ENCODE peak calls at places on chromosomes 11 and 22, in ten cellular contexts. One of them, this sample, is unnamed.

GRCh38 chr22:49460662-49461371 is 366.9 kb downstream of the BRD1 start:
- DNase-seq in heart left ventricle: no peak
- DNase-seq in stomach: no peak
- DNase-seq in transverse colon: no peak
- DNase-seq in upper lobe of left lung: no peak
- DNase-seq in GM12891: no peak
- DNase-seq in A549: no peak
- DNase-seq in ovary: no peak
- DNase-seq in HCT116: no peak
- DNase-seq in adrenal gland: no peak
- DNase-seq in this sample: no peak

GRCh38 chr11:78132475-78132874 is 7.0 kb downstream of the ALG8 start:
- DNase-seq in heart left ventricle: no peak
- DNase-seq in transverse colon: no peak
- DNase-seq in HCT116: no peak
- DNase-seq in upper lobe of left lung: no peak
- DNase-seq in stomach: no peak
- DNase-seq in A549: no peak
- DNase-seq in ovary: no peak
- DNase-seq in adrenal gland: no peak
- DNase-seq in GM12891: no peak
- DNase-seq in this sample: no peak

GRCh38 chr11:45766469-45766868 is 38.5 kb upstream of the SLC35C1 start:
- DNase-seq in transverse colon: no peak
- DNase-seq in adrenal gland: no peak
- DNase-seq in stomach: peak
- DNase-seq in heart left ventricle: no peak
- DNase-seq in A549: no peak
- DNase-seq in HCT116: no peak
- DNase-seq in upper lobe of left lung: no peak
- DNase-seq in ovary: no peak
- DNase-seq in GM12891: no peak
- DNase-seq in this sample: no peak

GRCh38 chr11:46513934-46514342 is 79.9 kb downstream of the AMBRA1 start:
- DNase-seq in stomach: peak
- DNase-seq in adrenal gland: peak
- DNase-seq in heart left ventricle: no peak
- DNase-seq in A549: no peak
- DNase-seq in upper lobe of left lung: peak
- DNase-seq in GM12891: no peak
- DNase-seq in HCT116: no peak
- DNase-seq in ovary: peak
- DNase-seq in transverse colon: peak
- DNase-seq in this sample: peak

GRCh38 chr11:78376858-78377257 is 40.8 kb downstream of the GAB2 start:
- DNase-seq in upper lobe of left lung: no peak
- DNase-seq in ovary: no peak
- DNase-seq in HCT116: no peak
- DNase-seq in GM12891: no peak
- DNase-seq in adrenal gland: no peak
- DNase-seq in stomach: no peak
- DNase-seq in transverse colon: no peak
- DNase-seq in heart left ventricle: no peak
- DNase-seq in A549: no peak
- DNase-seq in this sample: no peak

GRCh38 chr11:17597770-17598169 is 50.7 kb downstream of the OTOG start:
- DNase-seq in transverse colon: no peak
- DNase-seq in stomach: peak
- DNase-seq in upper lobe of left lung: peak
- DNase-seq in A549: no peak
- DNase-seq in HCT116: no peak
- DNase-seq in ovary: no peak
- DNase-seq in adrenal gland: no peak
- DNase-seq in GM12891: no peak
- DNase-seq in heart left ventricle: no peak
- DNase-seq in this sample: no peak

GRCh38 chr22:32493551-32493950 is 18.9 kb downstream of the FBXO7 start:
- DNase-seq in heart left ventricle: no peak
- DNase-seq in adrenal gland: no peak
- DNase-seq in upper lobe of left lung: no peak
- DNase-seq in HCT116: no peak
- DNase-seq in stomach: no peak
- DNase-seq in ovary: no peak
- DNase-seq in GM12891: no peak
- DNase-seq in transverse colon: no peak
- DNase-seq in A549: no peak
- DNase-seq in this sample: no peak

GRCh38 chr11:28820296-28820989 is 712.3 kb downstream of the METTL15 start:
- DNase-seq in A549: no peak
- DNase-seq in GM12891: no peak
- DNase-seq in heart left ventricle: no peak
- DNase-seq in transverse colon: no peak
- DNase-seq in HCT116: no peak
- DNase-seq in upper lobe of left lung: no peak
- DNase-seq in adrenal gland: no peak
- DNase-seq in stomach: no peak
- DNase-seq in ovary: no peak
- DNase-seq in this sample: no peak

GRCh38 chr11:126172596-126173038 is 38.8 kb downstream of the RPUSD4 start:
- DNase-seq in HCT116: no peak
- DNase-seq in A549: no peak
- DNase-seq in stomach: no peak
- DNase-seq in upper lobe of left lung: no peak
- DNase-seq in transverse colon: no peak
- DNase-seq in GM12891: no peak
- DNase-seq in adrenal gland: no peak
- DNase-seq in ovary: no peak
- DNase-seq in heart left ventricle: no peak
- DNase-seq in this sample: no peak

GRCh38 chr11:103649401-103649895 is 387.0 kb upstream of the DDI1 start:
- DNase-seq in transverse colon: no peak
- DNase-seq in HCT116: no peak
- DNase-seq in stomach: no peak
- DNase-seq in heart left ventricle: no peak
- DNase-seq in A549: no peak
- DNase-seq in GM12891: no peak
- DNase-seq in adrenal gland: no peak
- DNase-seq in ovary: no peak
- DNase-seq in upper lobe of left lung: no peak
- DNase-seq in this sample: no peak

GRCh38 chr11:112579282-112579681 is 318.6 kb upstream of the PLET1 start:
- DNase-seq in GM12891: no peak
- DNase-seq in transverse colon: no peak
- DNase-seq in HCT116: no peak
- DNase-seq in stomach: no peak
- DNase-seq in adrenal gland: peak
- DNase-seq in ovary: no peak
- DNase-seq in upper lobe of left lung: no peak
- DNase-seq in heart left ventricle: no peak
- DNase-seq in A549: no peak
- DNase-seq in this sample: no peak

GRCh38 chr11:59556883-59557205 is 45.5 kb downstream of the OR4D9 start:
- DNase-seq in ovary: no peak
- DNase-seq in A549: peak
- DNase-seq in upper lobe of left lung: no peak
- DNase-seq in GM12891: no peak
- DNase-seq in transverse colon: no peak
- DNase-seq in heart left ventricle: no peak
- DNase-seq in HCT116: no peak
- DNase-seq in stomach: no peak
- DNase-seq in adrenal gland: no peak
- DNase-seq in this sample: peak

GRCh38 chr11:70739811-70740474 is 341.6 kb downstream of the CTTN start:
- DNase-seq in upper lobe of left lung: no peak
- DNase-seq in HCT116: no peak
- DNase-seq in GM12891: no peak
- DNase-seq in adrenal gland: no peak
- DNase-seq in ovary: no peak
- DNase-seq in stomach: no peak
- DNase-seq in A549: no peak
- DNase-seq in heart left ventricle: no peak
- DNase-seq in transverse colon: no peak
- DNase-seq in this sample: no peak

GRCh38 chr11:61066645-61067044 is 35.6 kb upstream of the CD5 start:
- DNase-seq in transverse colon: no peak
- DNase-seq in heart left ventricle: no peak
- DNase-seq in HCT116: no peak
- DNase-seq in A549: no peak
- DNase-seq in GM12891: no peak
- DNase-seq in adrenal gland: no peak
- DNase-seq in stomach: no peak
- DNase-seq in upper lobe of left lung: peak
- DNase-seq in ovary: no peak
- DNase-seq in this sample: no peak

DNA sequence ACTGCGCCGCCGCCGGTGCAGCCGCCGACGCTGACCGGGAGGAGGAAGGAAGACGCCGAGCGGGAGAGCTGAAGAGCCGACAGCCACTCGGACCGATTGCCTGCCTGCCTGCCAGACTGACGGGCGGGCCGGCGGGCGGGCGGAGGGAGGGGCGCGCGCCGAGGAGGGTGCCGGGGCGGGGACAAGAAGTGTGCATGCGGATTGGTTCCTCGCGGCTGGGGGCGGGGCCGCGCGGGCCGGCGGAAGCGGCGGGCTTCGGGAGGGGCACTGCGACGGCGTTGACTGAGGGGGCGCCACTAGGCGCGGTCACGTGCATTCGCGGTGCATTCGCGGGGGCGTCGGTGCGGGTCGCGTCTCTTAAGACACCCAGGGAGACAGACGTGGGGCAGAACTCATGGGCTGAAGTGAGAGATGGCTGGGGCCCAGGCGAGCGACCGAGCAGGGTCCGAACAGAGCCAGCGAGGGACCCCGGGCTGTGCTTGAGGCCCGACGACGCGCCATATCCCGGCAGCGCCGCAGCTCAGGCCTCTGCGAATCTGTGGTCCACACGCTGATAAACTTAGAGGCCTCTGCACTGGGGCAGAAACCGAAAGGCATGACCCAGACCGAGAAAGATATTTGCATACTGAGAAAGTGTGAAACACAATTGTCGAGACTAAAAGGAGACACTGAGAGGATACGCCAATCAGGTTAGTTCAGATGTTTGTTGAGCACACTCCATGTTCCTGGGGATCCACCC is at the start of gene MAPK1:
- DNase-seq in HCT116: peak
- DNase-seq in GM12891: peak
- DNase-seq in stomach: peak
- DNase-seq in upper lobe of left lung: peak
- DNase-seq in heart left ventricle: peak
- DNase-seq in transverse colon: peak
- DNase-seq in adrenal gland: peak
- DNase-seq in A549: peak
- DNase-seq in ovary: peak
- DNase-seq in this sample: peak
- TF ChIP-seq POLR2A in HCT116: peak
- TF ChIP-seq POLR2A in GM12891: peak
- TF ChIP-seq POLR2A in stomach: peak
- TF ChIP-seq POLR2A in upper lobe of left lung: peak
- TF ChIP-seq POLR2A in heart left ventricle: no peak
- TF ChIP-seq POLR2A in transverse colon: peak
- TF ChIP-seq POLR2A in adrenal gland: peak
- TF ChIP-seq POLR2A in A549: peak
- TF ChIP-seq POLR2A in ovary: peak
- TF ChIP-seq POLR2A in this sample: peak

GRCh38 chr11:73400293-73400692 is 24.1 kb downstream of the RELT start:
- DNase-seq in heart left ventricle: no peak
- DNase-seq in HCT116: no peak
- DNase-seq in GM12891: no peak
- DNase-seq in upper lobe of left lung: no peak
- DNase-seq in transverse colon: no peak
- DNase-seq in adrenal gland: no peak
- DNase-seq in ovary: no peak
- DNase-seq in stomach: no peak
- DNase-seq in A549: no peak
- DNase-seq in this sample: no peak
- TF ChIP-seq POLR2A in heart left ventricle: no peak
- TF ChIP-seq POLR2A in HCT116: no peak
- TF ChIP-seq POLR2A in GM12891: peak
- TF ChIP-seq POLR2A in upper lobe of left lung: no peak
- TF ChIP-seq POLR2A in transverse colon: no peak
- TF ChIP-seq POLR2A in adrenal gland: no peak
- TF ChIP-seq POLR2A in ovary: no peak
- TF ChIP-seq POLR2A in stomach: no peak
- TF ChIP-seq POLR2A in A549: no peak
- TF ChIP-seq POLR2A in this sample: no peak

GRCh38 chr11:62621567-62622470 is at the start of gene B3GAT3:
- DNase-seq in heart left ventricle: peak
- DNase-seq in stomach: peak
- DNase-seq in adrenal gland: peak
- DNase-seq in GM12891: peak
- DNase-seq in transverse colon: peak
- DNase-seq in A549: peak
- DNase-seq in ovary: peak
- DNase-seq in HCT116: peak
- DNase-seq in upper lobe of left lung: peak
- DNase-seq in this sample: peak
- TF ChIP-seq POLR2A in heart left ventricle: no peak
- TF ChIP-seq POLR2A in stomach: no peak
- TF ChIP-seq POLR2A in adrenal gland: peak
- TF ChIP-seq POLR2A in GM12891: peak
- TF ChIP-seq POLR2A in transverse colon: peak
- TF ChIP-seq POLR2A in A549: peak
- TF ChIP-seq POLR2A in ovary: peak
- TF ChIP-seq POLR2A in HCT116: peak
- TF ChIP-seq POLR2A in upper lobe of left lung: peak
- TF ChIP-seq POLR2A in this sample: peak

GRCh38 chr22:38257170-38257569 is 15.6 kb downstream of the TMEM184B start:
- DNase-seq in heart left ventricle: no peak
- DNase-seq in upper lobe of left lung: no peak
- DNase-seq in GM12891: no peak
- DNase-seq in stomach: no peak
- DNase-seq in HCT116: no peak
- DNase-seq in A549: no peak
- DNase-seq in adrenal gland: peak
- DNase-seq in transverse colon: no peak
- DNase-seq in ovary: no peak
- DNase-seq in this sample: no peak

GRCh38 chr22:38259370-38259769 is 13.4 kb downstream of the TMEM184B start:
- DNase-seq in ovary: no peak
- DNase-seq in heart left ventricle: no peak
- DNase-seq in HCT116: no peak
- DNase-seq in upper lobe of left lung: no peak
- DNase-seq in transverse colon: no peak
- DNase-seq in adrenal gland: no peak
- DNase-seq in GM12891: no peak
- DNase-seq in stomach: no peak
- DNase-seq in A549: no peak
- DNase-seq in this sample: no peak

GRCh38 chr22:38255697-38256096 is 17.1 kb downstream of the TMEM184B start:
- DNase-seq in ovary: no peak
- DNase-seq in transverse colon: no peak
- DNase-seq in stomach: no peak
- DNase-seq in A549: no peak
- DNase-seq in upper lobe of left lung: no peak
- DNase-seq in GM12891: no peak
- DNase-seq in HCT116: no peak
- DNase-seq in adrenal gland: no peak
- DNase-seq in heart left ventricle: no peak
- DNase-seq in this sample: no peak

GRCh38 chr22:38258895-38259294 is 13.9 kb downstream of the TMEM184B start:
- DNase-seq in HCT116: no peak
- DNase-seq in upper lobe of left lung: no peak
- DNase-seq in A549: no peak
- DNase-seq in ovary: peak
- DNase-seq in stomach: no peak
- DNase-seq in adrenal gland: peak
- DNase-seq in heart left ventricle: peak
- DNase-seq in transverse colon: no peak
- DNase-seq in GM12891: no peak
- DNase-seq in this sample: no peak

GRCh38 chr22:38257650-38258246 is 15.1 kb downstream of the TMEM184B start:
- DNase-seq in ovary: no peak
- DNase-seq in upper lobe of left lung: no peak
- DNase-seq in GM12891: no peak
- DNase-seq in heart left ventricle: no peak
- DNase-seq in transverse colon: peak
- DNase-seq in HCT116: no peak
- DNase-seq in A549: no peak
- DNase-seq in stomach: peak
- DNase-seq in adrenal gland: no peak
- DNase-seq in this sample: no peak
- TF ChIP-seq POLR2A in ovary: no peak
- TF ChIP-seq POLR2A in upper lobe of left lung: no peak
- TF ChIP-seq POLR2A in GM12891: no peak
- TF ChIP-seq POLR2A in heart left ventricle: no peak
- TF ChIP-seq POLR2A in transverse colon: no peak
- TF ChIP-seq POLR2A in HCT116: no peak
- TF ChIP-seq POLR2A in A549: no peak
- TF ChIP-seq POLR2A in stomach: no peak
- TF ChIP-seq POLR2A in adrenal gland: no peak
- TF ChIP-seq POLR2A in this sample: no peak

This sample was measured in erythroblast.